ENCODE peak calls at places on chromosome 3, in nine cellular contexts. X is PC-9, G is foreskin keratinocyte, O is fibroblast of the aortic adventitia, C is cardiac fibroblast, R is sigmoid colon, I is BJ, V is HFF-Myc, K is transverse colon. U is an unnamed sample.
A peak's percentile ranks its signal among the peaks of the same experiment; 100 is the strongest.

GRCh38 chr3:102074951-102075350 is 225.6 kb downstream of the NFKBIZ start:
- DNase-seq in V (no peak), R (no peak), C (no peak), X (no peak), K (no peak), I (no peak), G (no peak), O (no peak), U (no peak)

GRCh38 chr3:184583345-184584000 is 21.9 kb downstream of the EPHB3 start:
- DNase-seq in V (no peak), R (no peak), G (no peak), C (no peak), O (peak; percentile 23), I (no peak), X (no peak), K (no peak), U (no peak)

GRCh38 chr3:113685956-113686721 is 10.3 kb downstream of the USF3 start:
- DNase-seq in I (no peak), O (peak; percentile 51), K (no peak), X (no peak), V (no peak), C (peak; percentile 60), G (peak; percentile 25), R (no peak), U (no peak)

GRCh38 chr3:39428745-39429201 is 22.3 kb downstream of the RPSA start:
- DNase-seq in G (no peak), X (no peak), K (no peak), C (no peak), I (no peak), V (no peak), R (no peak), O (no peak), U (no peak)

GRCh38 chr3:132196113-132196512 is 121.1 kb upstream of the ACP3 start:
- DNase-seq in I (no peak), C (no peak), K (no peak), R (no peak), V (peak; percentile 70), O (peak; percentile 43), G (peak; percentile 22), X (no peak), U (no peak)

GRCh38 chr3:3366391-3366790 is 186.9 kb upstream of the CRBN start:
- DNase-seq in K (no peak), C (no peak), G (no peak), R (no peak), O (no peak), X (no peak), I (no peak), V (no peak), U (no peak)

GRCh38 chr3:155748611-155749365 is 3.9 kb upstream of the PLCH1 start:
- DNase-seq in I (peak; percentile 30), G (no peak), K (no peak), C (peak; percentile 13), V (peak; percentile 45), O (no peak), X (no peak), R (no peak), U (no peak)

GRCh38 chr3:111577798-111578685 is 17.1 kb downstream of the ZBED2 start:
- DNase-seq in C (peak; percentile 92), O (peak; percentile 90), K (no peak), V (peak; percentile 70), R (no peak), G (peak; percentile 88), I (peak; percentile 44), X (peak; percentile 40), U (no peak)

GRCh38 chr3:128380719-128381118 is 86.0 kb downstream of the DNAJB8 start:
- DNase-seq in V (no peak), C (no peak), I (no peak), R (no peak), K (no peak), G (no peak), O (no peak), X (no peak), U (no peak)

GRCh38 chr3:128723477-128723876 is 2.5 kb upstream of the RAB7A start:
- DNase-seq in R (no peak), G (no peak), O (no peak), C (no peak), K (no peak), I (no peak), X (no peak), V (no peak), U (no peak)

GRCh38 chr3:127768346-127769008 is 53.8 kb downstream of the MGLL start:
- DNase-seq in C (peak; percentile 99), G (peak; percentile 98), K (no peak), R (no peak), O (peak; percentile 98), I (peak; percentile 96), X (peak; percentile 65), V (peak; percentile 95), U (no peak)

GRCh38 chr3:13479332-13479581 is 849 bp upstream of the HDAC11 start:
- DNase-seq in X (peak; percentile 31), K (no peak), C (no peak), R (no peak), I (no peak), O (no peak), V (no peak), G (peak; percentile 38), U (no peak)

GRCh38 chr3:101950510-101950909 is 101.2 kb downstream of the NFKBIZ start:
- DNase-seq in K (no peak), V (peak; percentile 30), X (no peak), I (peak; percentile 94), R (no peak), O (peak; percentile 74), G (peak; percentile 50), C (peak; percentile 74), U (no peak)

GRCh38 chr3:193805448-193805847 is 212.4 kb downstream of the OPA1 start:
- DNase-seq in G (peak; percentile 94), K (peak; percentile 42), C (peak; percentile 95), O (peak; percentile 72), V (peak; percentile 52), R (peak; percentile 77), X (peak; percentile 98), I (no peak), U (peak; percentile 98)

GRCh38 chr3:126472277-126473006 is 3.2 kb downstream of the ZXDC start:
- DNase-seq in G (peak; percentile 93), I (peak; percentile 68), R (peak; percentile 91), X (peak; percentile 78), V (peak; percentile 61), K (peak; percentile 40), C (peak; percentile 87), O (peak; percentile 93), U (peak; percentile 81)
- TF ChIP-seq CTCF in G (peak; percentile 42), I (peak; percentile 43), R (no peak), X (no peak), V (no peak), K (no peak), C (no peak), O (peak; percentile 30), U (peak; percentile 33)

GRCh38 chr3:142866841-142867631 is 21.8 kb downstream of the PCOLCE2 start:
- DNase-seq in V (no peak), X (peak; percentile 69), O (no peak), I (no peak), G (peak; percentile 86), R (no peak), K (no peak), C (peak; percentile 26), U (no peak)

GRCh38 chr3:142861926-142862325 is 27.0 kb downstream of the PCOLCE2 start:
- DNase-seq in I (no peak), C (no peak), V (no peak), X (no peak), R (no peak), G (no peak), K (no peak), O (no peak), U (no peak)

GRCh38 chr3:142863010-142863787 is 25.7 kb downstream of the PCOLCE2 start:
- DNase-seq in G (peak; percentile 79), I (no peak), X (peak; percentile 61), R (no peak), O (peak; percentile 43), C (peak; percentile 25), V (no peak), K (no peak), U (peak; percentile 72)

DNA sequence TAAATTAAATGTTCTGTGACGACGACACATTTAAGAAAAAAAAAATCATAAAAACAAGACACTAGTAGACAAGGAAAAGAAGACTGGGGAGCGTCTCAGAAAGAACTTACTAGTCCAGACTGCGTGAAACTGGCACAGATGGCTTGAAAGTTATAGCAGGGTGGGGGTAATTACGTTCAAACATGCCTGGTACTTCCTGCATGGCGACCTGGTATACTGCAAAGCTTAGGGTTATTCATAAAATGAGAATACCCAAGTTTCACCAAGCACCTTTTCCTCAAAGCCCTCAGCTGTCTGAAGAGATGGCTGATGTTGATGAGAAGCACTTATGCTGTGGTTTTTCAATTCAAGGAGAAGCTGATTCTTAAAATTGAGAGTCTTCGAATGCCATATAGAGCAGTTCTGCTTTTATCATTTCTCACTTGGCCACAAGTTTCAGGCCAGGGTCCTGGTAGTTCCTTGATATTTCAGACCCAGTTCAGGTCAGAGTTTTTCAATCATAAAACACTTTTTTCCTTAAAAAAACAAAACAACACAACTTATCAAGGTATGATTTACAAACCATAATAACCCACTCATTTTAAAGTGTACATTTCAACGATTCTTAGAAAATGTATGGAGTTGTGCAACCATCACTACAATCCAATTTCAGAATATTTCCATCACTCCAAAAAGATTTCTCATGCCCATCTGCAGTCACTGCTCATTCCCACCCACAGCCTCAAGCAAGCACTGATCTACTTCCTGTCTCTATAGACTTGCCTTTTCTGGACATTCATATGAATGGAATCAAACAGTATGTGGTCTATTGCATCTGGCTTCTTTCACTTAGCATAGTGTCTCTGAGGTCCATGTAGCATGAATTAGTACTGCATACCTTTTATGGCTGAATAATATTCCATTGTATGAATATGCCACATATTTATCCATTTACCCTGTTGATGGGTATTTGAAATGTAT is 24.6 kb downstream of the PCOLCE2 start:
- DNase-seq in R (no peak), C (no peak), K (no peak), O (no peak), V (no peak), I (no peak), G (peak; percentile 68), X (no peak), U (no peak)
- TF ChIP-seq CTCF in R (no peak), C (no peak), K (no peak), O (no peak), V (no peak), I (no peak), G (no peak), X (no peak), U (no peak)

GRCh38 chr3:122892561-122892960 is 97.7 kb downstream of the SLC49A4 start:
- DNase-seq in I (no peak), X (no peak), C (no peak), K (no peak), G (no peak), V (no peak), O (no peak), R (no peak), U (no peak)
- TF ChIP-seq CTCF in I (no peak), X (no peak), C (no peak), K (no peak), G (no peak), V (no peak), O (no peak), R (no peak), U (no peak)

DNA sequence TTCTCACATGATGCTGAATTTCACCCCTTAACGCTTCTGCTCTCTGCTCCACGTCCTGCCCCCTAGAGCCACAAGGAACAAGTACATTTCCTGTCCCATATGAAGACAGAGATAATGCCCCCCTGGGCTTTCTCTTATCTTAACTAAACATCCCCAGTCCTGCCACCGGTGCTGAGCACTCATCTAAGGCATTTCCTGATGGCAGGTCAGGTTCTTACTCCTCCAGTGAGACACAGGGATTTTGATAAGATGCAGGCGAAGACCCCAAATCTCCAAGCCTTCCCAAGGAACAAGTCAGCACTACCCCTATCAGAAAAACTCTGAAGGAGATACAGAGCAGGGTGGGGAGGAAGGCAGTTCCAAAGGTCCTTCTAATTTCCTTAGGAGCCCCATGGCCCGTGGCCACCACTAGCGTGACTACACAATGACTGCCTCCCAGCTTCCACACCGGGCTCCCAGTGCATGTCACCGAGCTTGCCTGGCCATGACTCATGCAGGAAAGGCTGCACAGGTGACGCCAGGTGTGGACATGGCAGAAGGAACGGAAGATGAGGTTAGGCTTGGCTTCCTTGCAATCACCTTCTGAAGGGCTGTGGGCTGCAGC is 152.9 kb downstream of the XXYLT1 start:
- DNase-seq in X (peak; percentile 94), I (no peak), G (no peak), K (peak; percentile 56), R (no peak), O (peak; percentile 30), C (peak; percentile 58), V (no peak), U (no peak)
- TF ChIP-seq CTCF in X (peak; percentile 63), I (peak; percentile 28), G (peak; percentile 20), K (no peak), R (no peak), O (peak; percentile 43), C (peak; percentile 37), V (peak; percentile 2), U (no peak)

U was measured in RWPE2.